ENCODE peak calls at places on chromosomes 12 and 14, in four cellular contexts. One of them, this sample, is unnamed.

GRCh38 chr12:68904351-68904982 is 28.5 kb downstream of the CPM start:
- DNase-seq in A549: no peak
- DNase-seq in GM12878: no peak
- DNase-seq in K562: no peak
- DNase-seq in this sample: no peak

GRCh38 chr12:48084066-48084465 is 21.8 kb downstream of the SENP1 start:
- DNase-seq in A549: peak; percentile 34
- DNase-seq in GM12878: no peak
- DNase-seq in K562: peak; percentile 9
- DNase-seq in this sample: no peak

GRCh38 chr14:90091393-90091792 is 29.6 kb downstream of the KCNK13 start:
- DNase-seq in A549: no peak
- DNase-seq in GM12878: no peak
- DNase-seq in K562: no peak
- DNase-seq in this sample: no peak

GRCh38 chr14:84181072-84181471 is 1348.9 kb upstream of the FLRT2 start:
- DNase-seq in A549: no peak
- DNase-seq in GM12878: no peak
- DNase-seq in K562: no peak
- DNase-seq in this sample: no peak

GRCh38 chr12:12685305-12685704 is 10.7 kb downstream of the GPR19 start:
- DNase-seq in A549: no peak
- DNase-seq in GM12878: no peak
- DNase-seq in K562: no peak
- DNase-seq in this sample: no peak

GRCh38 chr14:39185256-39186049 is 10.4 kb downstream of the PNN start:
- DNase-seq in A549: no peak
- DNase-seq in GM12878: no peak
- DNase-seq in K562: no peak
- DNase-seq in this sample: no peak

GRCh38 chr14:52267501-52268190 is at the start of gene PTGDR:
- DNase-seq in A549: no peak
- DNase-seq in GM12878: no peak
- DNase-seq in K562: no peak
- DNase-seq in this sample: no peak

GRCh38 chr12:30989754-30990153 is 63.2 kb downstream of the TSPAN11 start:
- DNase-seq in A549: peak; percentile 41
- DNase-seq in GM12878: no peak
- DNase-seq in K562: peak; percentile 19
- DNase-seq in this sample: peak; percentile 39

GRCh38 chr14:61569783-61570182 is 125.5 kb upstream of the HIF1A start:
- DNase-seq in A549: no peak
- DNase-seq in GM12878: no peak
- DNase-seq in K562: no peak
- DNase-seq in this sample: peak; percentile 60

GRCh38 chr12:58081488-58081887 is 140.1 kb downstream of the ATP23 start:
- DNase-seq in A549: no peak
- DNase-seq in GM12878: no peak
- DNase-seq in K562: no peak
- DNase-seq in this sample: no peak

GRCh38 chr12:63980211-63980610 is 135.7 kb downstream of the SRGAP1 start:
- DNase-seq in A549: no peak
- DNase-seq in GM12878: no peak
- DNase-seq in K562: no peak
- DNase-seq in this sample: no peak

GRCh38 chr14:91311284-91311662 is 66.8 kb upstream of the GPR68 start:
- DNase-seq in A549: no peak
- DNase-seq in GM12878: no peak
- DNase-seq in K562: no peak
- DNase-seq in this sample: no peak

GRCh38 chr12:115598827-115599226 is 678.7 kb downstream of the MED13L start:
- DNase-seq in A549: no peak
- DNase-seq in GM12878: no peak
- DNase-seq in K562: no peak
- DNase-seq in this sample: no peak

GRCh38 chr14:20675669-20676068 is 8.7 kb upstream of the RNASE4 start:
- DNase-seq in A549: no peak
- DNase-seq in GM12878: no peak
- DNase-seq in K562: no peak
- DNase-seq in this sample: no peak

GRCh38 chr14:100673085-100673806 is 53.4 kb upstream of the DLK1 start:
- DNase-seq in A549: no peak
- DNase-seq in GM12878: no peak
- DNase-seq in K562: peak; percentile 76
- DNase-seq in this sample: peak; percentile 73

GRCh38 chr12:3136641-3137267 is 59.6 kb downstream of the TSPAN9 start:
- DNase-seq in A549: no peak
- DNase-seq in GM12878: no peak
- DNase-seq in K562: no peak
- DNase-seq in this sample: no peak

GRCh38 chr12:111412830-111413441 is 7.2 kb downstream of the SH2B3 start:
- DNase-seq in A549: no peak
- DNase-seq in GM12878: no peak
- DNase-seq in K562: peak; percentile 57
- DNase-seq in this sample: no peak
- H3K4me1 ChIP-seq in A549: peaks cover 28% of the 10 kb centered on the region
- H3K4me1 ChIP-seq in GM12878: peaks cover 48% of the 10 kb centered on the region
- H3K4me1 ChIP-seq in K562: peaks cover 61% of the 10 kb centered on the region
- H3K4me1 ChIP-seq in this sample: peaks cover 14% of the 10 kb centered on the region

DNA sequence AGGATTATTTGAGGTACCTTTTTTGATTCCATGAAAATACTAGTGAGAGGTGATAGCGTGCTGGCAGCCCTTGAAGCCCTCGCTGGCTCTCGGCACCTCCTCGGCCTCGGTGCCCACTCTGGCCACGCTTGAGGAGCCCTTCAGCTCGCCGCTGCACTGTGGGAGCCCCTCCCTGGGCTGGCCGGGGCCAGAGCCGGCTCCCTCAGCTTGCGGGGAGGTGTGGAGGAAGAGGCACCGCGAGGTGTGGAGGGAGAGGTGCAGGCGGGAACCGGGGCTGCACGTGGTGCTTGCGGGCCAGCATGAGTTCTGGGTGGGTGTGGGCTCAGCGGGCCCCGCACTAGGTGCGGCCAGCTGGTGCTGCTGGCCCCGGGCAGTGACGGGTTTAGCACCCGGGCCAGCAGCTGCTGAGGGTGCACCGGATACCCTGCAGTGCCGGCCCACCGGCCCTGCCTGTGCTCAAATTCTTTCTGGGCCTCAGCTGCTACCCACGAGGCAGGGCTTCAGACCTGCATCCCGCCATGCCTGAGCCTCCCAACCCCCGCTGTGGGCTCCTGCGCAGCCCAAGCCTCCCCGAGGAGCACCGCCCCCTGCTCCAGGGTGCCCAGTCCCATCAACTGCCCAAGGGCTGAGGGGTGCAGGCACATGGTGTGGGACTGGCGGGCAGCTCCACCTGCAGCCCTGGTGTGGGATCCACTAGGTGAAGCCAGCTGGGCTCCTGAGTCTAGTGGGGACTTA is 7.4 kb downstream of the MOK start:
- DNase-seq in A549: no peak
- DNase-seq in GM12878: no peak
- DNase-seq in K562: no peak
- DNase-seq in this sample: no peak
- TF ChIP-seq KDM1A in A549: no peak
- TF ChIP-seq KDM1A in GM12878: no peak
- TF ChIP-seq KDM1A in K562: no peak
- TF ChIP-seq KDM1A in this sample: no peak

GRCh38 chr14:103899316-103899715 is 28.9 kb upstream of the TDRD9 start:
- DNase-seq in A549: no peak
- DNase-seq in GM12878: no peak
- DNase-seq in K562: no peak
- DNase-seq in this sample: no peak

GRCh38 chr14:103898204-103898603 is 30.1 kb upstream of the TDRD9 start:
- DNase-seq in A549: no peak
- DNase-seq in GM12878: no peak
- DNase-seq in K562: no peak
- DNase-seq in this sample: no peak

GRCh38 chr14:103897075-103897947 is 30.9 kb upstream of the TDRD9 start:
- DNase-seq in A549: no peak
- DNase-seq in GM12878: no peak
- DNase-seq in K562: no peak
- DNase-seq in this sample: peak; percentile 28

GRCh38 chr14:103898711-103899110 is 29.5 kb upstream of the TDRD9 start:
- DNase-seq in A549: no peak
- DNase-seq in GM12878: no peak
- DNase-seq in K562: no peak
- DNase-seq in this sample: no peak

GRCh38 chr14:103899833-103900232 is 28.4 kb upstream of the TDRD9 start:
- DNase-seq in A549: no peak
- DNase-seq in GM12878: no peak
- DNase-seq in K562: no peak
- DNase-seq in this sample: no peak
- H3K4me1 ChIP-seq in A549: peaks cover 5% of the 10 kb centered on the region
- H3K4me1 ChIP-seq in GM12878: no peaks in the 10 kb centered on the region
- H3K4me1 ChIP-seq in K562: no peaks in the 10 kb centered on the region
- H3K4me1 ChIP-seq in this sample: peaks cover 46% of the 10 kb centered on the region

DNA sequence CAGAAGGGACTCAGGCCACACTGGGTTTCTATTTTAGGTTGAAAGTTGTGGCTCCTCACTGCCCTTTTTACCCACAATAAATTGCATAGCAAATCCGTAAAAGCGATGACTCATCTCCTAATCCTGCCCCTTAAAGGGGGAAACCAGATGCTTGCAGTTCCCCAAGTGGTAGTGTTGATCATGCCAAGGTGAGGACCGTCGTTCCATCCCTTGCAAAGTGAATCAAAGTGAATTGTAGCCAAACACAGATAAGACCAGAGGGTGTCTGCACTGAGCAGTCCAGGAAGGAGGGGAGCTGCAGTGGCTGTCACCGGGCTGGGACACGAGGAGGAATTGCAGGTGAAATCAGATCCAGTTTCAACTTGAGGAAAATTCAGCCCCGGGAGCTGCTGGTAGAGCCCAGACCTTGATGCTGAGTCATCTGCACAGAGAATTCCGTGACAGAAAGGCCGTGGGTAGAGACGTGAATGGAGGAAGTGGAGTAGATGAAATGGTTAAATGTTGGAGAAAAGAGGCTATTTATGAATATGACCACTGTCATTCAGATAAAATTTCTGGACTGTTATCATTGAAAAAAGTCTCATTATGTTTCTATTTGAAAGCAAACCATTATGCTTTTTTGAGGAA is 44.2 kb upstream of the MMP17 start:
- DNase-seq in A549: peak; percentile 75
- DNase-seq in GM12878: peak; percentile 60
- DNase-seq in K562: peak; percentile 35
- DNase-seq in this sample: no peak
- TF ChIP-seq KDM1A in A549: no peak
- TF ChIP-seq KDM1A in GM12878: no peak
- TF ChIP-seq KDM1A in K562: no peak
- TF ChIP-seq KDM1A in this sample: no peak

GRCh38 chr14:73237786-73238261 is 518 bp downstream of the PAPLN start:
- DNase-seq in A549: no peak
- DNase-seq in GM12878: no peak
- DNase-seq in K562: no peak
- DNase-seq in this sample: no peak
- H3K4me1 ChIP-seq in A549: peaks cover 33% of the 10 kb centered on the region
- H3K4me1 ChIP-seq in GM12878: peaks cover 38% of the 10 kb centered on the region
- H3K4me1 ChIP-seq in K562: no peaks in the 10 kb centered on the region
- H3K4me1 ChIP-seq in this sample: peaks cover 32% of the 10 kb centered on the region

GRCh38 chr12:29229158-29229505 is 80.1 kb downstream of the FAR2 start:
- DNase-seq in A549: no peak
- DNase-seq in GM12878: no peak
- DNase-seq in K562: no peak
- DNase-seq in this sample: no peak
- TF ChIP-seq KDM1A in A549: no peak
- TF ChIP-seq KDM1A in GM12878: no peak
- TF ChIP-seq KDM1A in K562: no peak
- TF ChIP-seq KDM1A in this sample: no peak

GRCh38 chr12:27610380-27610779 is 85.9 kb upstream of the REP15 start:
- DNase-seq in A549: peak; percentile 40
- DNase-seq in GM12878: no peak
- DNase-seq in K562: no peak
- DNase-seq in this sample: no peak

GRCh38 chr12:27607611-27608010 is 83.6 kb downstream of the PPFIBP1 start:
- DNase-seq in A549: no peak
- DNase-seq in GM12878: no peak
- DNase-seq in K562: no peak
- DNase-seq in this sample: no peak

GRCh38 chr12:27606986-27607385 is 83.0 kb downstream of the PPFIBP1 start:
- DNase-seq in A549: no peak
- DNase-seq in GM12878: no peak
- DNase-seq in K562: no peak
- DNase-seq in this sample: peak; percentile 14

GRCh38 chr12:27604431-27604830 is 80.4 kb downstream of the PPFIBP1 start:
- DNase-seq in A549: no peak
- DNase-seq in GM12878: no peak
- DNase-seq in K562: no peak
- DNase-seq in this sample: no peak

DNA sequence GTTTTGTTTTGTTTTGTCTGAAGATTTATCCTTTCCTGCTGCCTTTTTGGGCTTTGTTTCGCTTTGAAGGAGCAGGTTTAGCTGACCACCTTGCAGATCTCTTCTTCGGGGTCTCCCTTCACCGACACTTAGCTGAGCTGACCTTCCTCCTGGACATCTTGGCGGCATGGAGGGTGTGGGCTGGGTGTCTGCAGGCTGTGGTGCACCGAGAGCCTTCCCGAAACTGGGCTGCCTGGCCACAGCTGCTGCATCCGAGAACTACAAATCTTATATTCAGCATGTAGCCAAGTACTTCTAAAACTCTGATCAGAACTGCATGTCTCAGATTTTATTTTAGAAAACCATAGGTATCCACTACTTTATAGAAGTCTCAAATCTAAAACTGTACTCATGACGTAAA is 84.9 kb downstream of the PPFIBP1 start:
- DNase-seq in A549: no peak
- DNase-seq in GM12878: no peak
- DNase-seq in K562: no peak
- DNase-seq in this sample: no peak
- H3K4me1 ChIP-seq in A549: peaks cover 47% of the 10 kb centered on the region
- H3K4me1 ChIP-seq in GM12878: no peaks in the 10 kb centered on the region
- H3K4me1 ChIP-seq in K562: no peaks in the 10 kb centered on the region
- H3K4me1 ChIP-seq in this sample: peaks cover 16% of the 10 kb centered on the region

DNA sequence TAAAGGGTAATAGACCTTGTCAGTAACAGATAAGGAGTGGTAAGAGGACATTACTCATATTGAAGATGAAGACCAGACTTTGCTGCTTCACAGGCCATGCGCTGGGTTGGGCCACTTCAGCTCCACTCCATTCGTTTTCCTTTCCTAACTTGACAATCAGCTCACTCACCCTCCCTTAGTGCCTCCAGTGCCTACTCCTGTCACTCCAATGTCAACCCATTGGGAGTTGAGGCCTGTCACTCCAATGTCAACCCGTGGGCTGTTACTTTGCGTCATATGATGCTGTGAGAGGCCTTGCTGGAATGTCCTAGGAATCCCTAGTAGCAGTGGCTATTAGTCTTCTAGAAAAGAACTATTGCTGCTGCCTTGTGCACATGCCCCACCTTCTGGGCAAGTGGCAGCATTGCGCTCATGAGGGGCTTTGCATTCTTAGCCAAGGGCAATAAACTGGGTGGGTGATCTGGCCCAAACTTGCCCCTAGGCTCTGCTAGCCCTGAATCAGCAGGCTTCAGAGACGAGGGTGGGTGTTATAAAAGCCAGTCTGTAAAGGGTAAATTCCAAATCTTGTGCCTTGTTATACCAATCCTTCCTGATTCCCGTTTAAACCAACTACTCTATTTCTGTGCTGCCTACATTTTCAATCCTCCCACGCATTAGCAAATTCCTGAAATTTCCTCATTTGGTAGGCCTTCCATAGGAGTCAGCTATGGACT is 36.1 kb downstream of the BAZ2A start:
- DNase-seq in A549: peak; percentile 75
- DNase-seq in GM12878: no peak
- DNase-seq in K562: peak; percentile 72
- DNase-seq in this sample: peak; percentile 35
- TF ChIP-seq KDM1A in A549: no peak
- TF ChIP-seq KDM1A in GM12878: no peak
- TF ChIP-seq KDM1A in K562: no peak
- TF ChIP-seq KDM1A in this sample: no peak

This sample was measured in HepG2.